ENCODE peak calls at places on chromosomes 11 and 22, in four cellular contexts. R is GM23338, K is psoas muscle, H is PC-9. O is an unnamed sample. For H3K4me1 and H3K27me3, the result is how much of the 10 kb centered on the place peaks cover.

GRCh38 chr11:95341246-95341645 is 110.2 kb upstream of the SESN3 start:
- DNase-seq in R (no peak), K (peak), H (no peak), O (no peak)

GRCh38 chr11:133956650-133957633 is at the start of gene IGSF9B:
- DNase-seq in R (peak), K (peak), H (no peak), O (peak)

GRCh38 chr11:121134758-121135312 is 33.8 kb downstream of the TECTA start:
- DNase-seq in R (no peak), K (no peak), H (no peak), O (no peak)

GRCh38 chr11:12144306-12145174 is 34.1 kb downstream of the MICAL2 start:
- DNase-seq in R (no peak), K (no peak), H (no peak), O (no peak)

GRCh38 chr22:42959472-42960145 is 55.3 kb downstream of the PACSIN2 start:
- DNase-seq in R (peak), K (peak), H (peak), O (no peak)

GRCh38 chr11:121309688-121310087 is 17.1 kb downstream of the SC5D start:
- DNase-seq in R (no peak), K (no peak), H (no peak), O (no peak)

GRCh38 chr11:118343248-118343647 is 743 bp upstream of the CD3D start:
- DNase-seq in R (no peak), K (no peak), H (no peak), O (no peak)

GRCh38 chr22:33568934-33569496 is 351.3 kb downstream of the LARGE1 start:
- DNase-seq in R (peak), K (no peak), H (no peak), O (no peak)

GRCh38 chr11:85712953-85713352 is 27.0 kb upstream of the CCDC89 start:
- DNase-seq in R (no peak), K (no peak), H (no peak), O (no peak)

GRCh38 chr22:49997932-49998717 is 14.4 kb downstream of the IL17REL start:
- DNase-seq in R (no peak), K (no peak), H (peak), O (no peak)

GRCh38 chr22:46484861-46485595 is 52.4 kb downstream of the CELSR1 start:
- DNase-seq in R (no peak), K (no peak), H (no peak), O (no peak)

GRCh38 chr11:69646493-69647201 is 5.7 kb downstream of the CCND1 start:
- DNase-seq in R (no peak), K (no peak), H (no peak), O (no peak)

GRCh38 chr22:22911327-22912134 is 23.9 kb downstream of the IGLL5 start:
- DNase-seq in R (no peak), K (no peak), H (no peak), O (no peak)

GRCh38 chr11:72553748-72554147 is 119.4 kb upstream of the CLPB start:
- DNase-seq in R (peak), K (no peak), H (no peak), O (no peak)

DNA sequence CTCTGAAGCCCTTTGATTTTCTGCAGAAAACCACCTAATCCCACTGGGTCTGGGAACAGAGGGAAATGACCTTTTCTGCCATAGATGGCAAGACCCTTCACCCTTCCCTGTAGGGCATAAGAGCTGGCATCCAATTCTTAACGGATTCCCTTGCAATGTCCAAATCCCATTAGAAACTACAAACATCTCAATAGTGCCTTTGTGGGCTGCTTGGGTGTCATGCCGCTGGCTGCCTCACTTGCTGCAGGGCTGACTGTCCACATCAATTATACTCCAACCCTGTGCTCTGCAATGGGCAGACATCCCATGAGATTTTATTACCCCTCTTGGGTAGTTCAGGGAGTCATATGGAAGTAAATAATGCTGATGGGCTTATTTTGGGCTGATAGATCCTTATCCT is 7.2 kb downstream of the GRAP2 start:
- DNase-seq in R (no peak), K (no peak), H (no peak), O (no peak)
- H3K27ac ChIP-seq in R (no peak), K (no peak), H (no peak), O (no peak)

GRCh38 chr22:29912605-29913398 is 29.8 kb downstream of the MTMR3 start:
- DNase-seq in R (no peak), K (no peak), H (no peak), O (no peak)
- H3K4me1 ChIP-seq in R (under half), K (half or more), H (under half), O (under half)

GRCh38 chr22:48926663-48927062 is 901.0 kb downstream of the BRD1 start:
- DNase-seq in R (no peak), K (no peak), H (no peak), O (no peak)
- H3K27me3 ChIP-seq in R (under half), K (under half), H (half or more), O (under half)

GRCh38 chr22:45151503-45151902 is 12.2 kb upstream of the NUP50 start:
- DNase-seq in R (no peak), K (no peak), H (no peak), O (no peak)

GRCh38 chr22:45157907-45158306 is 5.8 kb upstream of the NUP50 start:
- DNase-seq in R (no peak), K (no peak), H (no peak), O (no peak)

GRCh38 chr22:45154383-45154782 is 9.3 kb upstream of the NUP50 start:
- DNase-seq in R (no peak), K (no peak), H (peak), O (no peak)

GRCh38 chr22:45159652-45160462 is 3.9 kb upstream of the NUP50 start:
- DNase-seq in R (peak), K (no peak), H (no peak), O (no peak)

DNA sequence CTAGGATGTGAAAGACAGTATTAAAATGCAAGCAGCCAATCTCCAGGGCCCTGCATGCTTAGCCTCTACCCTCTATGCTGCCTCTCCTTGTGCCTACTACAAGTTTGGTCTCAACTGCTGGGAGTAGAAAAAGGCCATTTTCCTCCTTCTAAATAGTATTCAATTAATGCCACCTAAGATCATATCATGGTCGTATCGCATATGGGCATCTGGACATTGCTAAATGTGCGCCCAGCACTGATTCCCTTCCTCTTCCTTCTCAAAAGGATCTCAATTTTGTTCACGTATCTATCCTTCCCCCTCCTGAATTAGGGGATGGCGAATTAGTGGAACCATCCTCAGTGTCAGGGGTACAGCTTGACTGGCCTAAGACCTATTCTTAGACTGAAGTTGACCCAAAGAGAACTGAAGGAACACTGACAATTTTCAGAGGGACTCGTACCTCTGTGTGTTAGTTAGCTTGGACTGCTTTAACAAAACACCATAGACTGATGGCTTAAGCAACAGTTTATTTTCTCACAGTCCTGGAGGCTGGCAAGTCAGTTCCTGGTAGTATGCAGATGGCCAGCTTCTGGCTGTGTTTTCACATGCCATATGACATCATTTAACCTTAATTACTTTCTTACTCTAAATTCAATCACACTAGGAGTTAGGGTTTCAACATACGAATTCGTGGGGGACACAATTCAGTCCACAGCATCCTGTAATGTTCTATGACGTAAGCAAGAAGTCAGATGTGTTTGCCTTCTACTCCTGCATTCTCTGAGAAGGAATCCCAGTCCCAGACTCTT is 8.5 kb upstream of the NUP50 start:
- DNase-seq in R (no peak), K (no peak), H (no peak), O (no peak)
- H3K27ac ChIP-seq in R (no peak), K (no peak), H (peak), O (no peak)

DNA sequence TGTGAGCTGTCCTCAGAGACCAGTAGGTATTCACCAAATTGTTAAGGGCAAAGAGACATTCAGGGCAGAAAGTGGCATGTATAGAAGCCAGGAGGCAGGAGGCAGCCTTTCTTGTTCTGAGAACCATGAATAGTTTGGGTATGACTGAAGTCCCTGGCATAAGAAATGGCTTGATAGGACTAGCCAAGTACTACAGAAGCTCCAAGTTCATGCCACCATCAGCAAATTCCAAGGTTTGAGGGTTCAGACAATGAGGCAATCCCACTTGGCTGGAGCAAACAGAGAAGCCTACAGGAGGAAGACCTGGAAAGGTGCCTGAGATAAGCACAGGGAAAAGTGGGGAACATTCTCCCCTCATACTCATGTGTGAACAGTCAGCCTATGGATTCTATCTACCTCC is 25.8 kb downstream of the XRRA1 start:
- DNase-seq in R (no peak), K (no peak), H (no peak), O (no peak)
- H3K4me1 ChIP-seq in R (under half), K (under half), H (under half), O (under half)

DNA sequence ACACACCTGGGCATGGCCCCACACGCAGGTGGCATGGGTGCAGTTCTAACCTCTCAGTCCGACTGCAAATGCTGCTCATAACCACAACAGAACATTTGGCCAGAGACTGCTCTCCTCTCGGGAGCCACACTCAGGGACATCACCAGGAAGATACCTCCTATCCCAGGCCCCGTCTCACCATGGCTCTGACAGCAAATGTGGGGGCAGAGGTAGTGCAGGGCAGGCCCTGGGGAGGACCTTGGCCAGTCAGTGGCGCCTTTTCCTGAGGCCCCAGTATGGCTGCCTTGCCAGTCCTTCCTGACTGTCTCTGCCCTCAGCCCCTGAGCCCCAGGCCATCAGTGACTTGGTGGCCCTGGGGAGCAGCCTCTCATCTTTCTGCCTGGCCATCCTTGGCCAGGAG is 2.8 kb downstream of the KRTAP5-6 start:
- DNase-seq in R (no peak), K (no peak), H (no peak), O (no peak)
- H3K27me3 ChIP-seq in R (under half), K (under half), H (under half), O (under half)

O was measured in foreskin keratinocyte.